ENCODE peak calls at places on chromosomes 4 and X, in nine cellular contexts. O is pancreas; H is fibroblast of lung; J is CD8-positive, alpha-beta T cell; C is lung; I is cardiac muscle cell; D is ovary; B is heart right ventricle; P is colonic mucosa. X is an unnamed sample.

GRCh38 chr4:63788271-63788670 is 621.0 kb downstream of the TECRL start:
- DNase-seq in O (no peak), H (no peak), J (no peak), C (no peak), I (peak; percentile 3), D (no peak), B (no peak), P (no peak), X (no peak)

GRCh38 chr4:185232370-185232769 is 23.0 kb downstream of the SNX25 start:
- DNase-seq in O (no peak), H (peak; percentile 64), J (no peak), C (no peak), I (no peak), D (no peak), B (no peak), P (no peak), X (no peak)

GRCh38 chrX:4944767-4945166 is 1231.3 kb upstream of the PRKX start:
- DNase-seq in O (no peak), H (no peak), J (no peak), C (no peak), I (no peak), D (no peak), B (no peak), P (no peak), X (no peak)

GRCh38 chr4:169658970-169659735 is 38.8 kb downstream of the CLCN3 start:
- DNase-seq in O (no peak), H (no peak), J (no peak), C (no peak), I (no peak), D (no peak), B (no peak), P (no peak), X (no peak)

GRCh38 chrX:152451731-152451980 is 541 bp upstream of the GABRA3 start:
- DNase-seq in O (no peak), H (no peak), J (no peak), C (no peak), I (no peak), D (no peak), B (no peak), P (no peak), X (no peak)

GRCh38 chr4:38290360-38290759 is 330.2 kb downstream of the PTTG2 start:
- DNase-seq in O (no peak), H (peak; percentile 87), J (no peak), C (no peak), I (peak; percentile 68), D (no peak), B (no peak), P (no peak), X (peak; percentile 11)

GRCh38 chr4:178784491-178784890 is 1342.3 kb upstream of the AGA start:
- DNase-seq in O (no peak), H (peak; percentile 9), J (no peak), C (no peak), I (no peak), D (no peak), B (no peak), P (no peak), X (no peak)

GRCh38 chr4:54882616-54883015 is 224.9 kb downstream of the KIT start:
- DNase-seq in O (no peak), H (peak; percentile 15), J (no peak), C (no peak), I (peak; percentile 13), D (no peak), B (no peak), P (no peak), X (no peak)

GRCh38 chr4:23213198-23213597 is 520.5 kb downstream of the GBA3 start:
- DNase-seq in O (no peak), H (peak; percentile 69), J (no peak), C (no peak), I (no peak), D (no peak), B (no peak), P (no peak), X (no peak)

GRCh38 chr4:6568148-6568547 is 6.8 kb upstream of the MAN2B2 start:
- DNase-seq in O (no peak), H (no peak), J (no peak), C (no peak), I (no peak), D (no peak), B (no peak), P (no peak), X (no peak)
- H3K27me3 ChIP-seq in O (peaks cover 2% of the 10 kb centered on the region), H (peaks cover 19% of the 10 kb centered on the region), J (peaks cover 12% of the 10 kb centered on the region), C (no peaks in the 10 kb centered on the region), I (peaks cover 48% of the 10 kb centered on the region), D (no peaks in the 10 kb centered on the region), B (peaks cover 39% of the 10 kb centered on the region), P (peaks cover 16% of the 10 kb centered on the region), X (peaks cover 39% of the 10 kb centered on the region)

GRCh38 chr4:105634402-105634801 is 74.1 kb downstream of the INTS12 start:
- DNase-seq in O (no peak), H (no peak), J (no peak), C (no peak), I (no peak), D (no peak), B (no peak), P (no peak), X (no peak)
- H3K27ac ChIP-seq in O (no peak overlapping the region), H (no peak overlapping the region), J (no peak overlapping the region), C (no peak overlapping the region), I (peak overlapping the region; percentile 49), D (no peak overlapping the region), B (peak overlapping the region; percentile 68), P (no peak overlapping the region), X (no peak overlapping the region)

DNA sequence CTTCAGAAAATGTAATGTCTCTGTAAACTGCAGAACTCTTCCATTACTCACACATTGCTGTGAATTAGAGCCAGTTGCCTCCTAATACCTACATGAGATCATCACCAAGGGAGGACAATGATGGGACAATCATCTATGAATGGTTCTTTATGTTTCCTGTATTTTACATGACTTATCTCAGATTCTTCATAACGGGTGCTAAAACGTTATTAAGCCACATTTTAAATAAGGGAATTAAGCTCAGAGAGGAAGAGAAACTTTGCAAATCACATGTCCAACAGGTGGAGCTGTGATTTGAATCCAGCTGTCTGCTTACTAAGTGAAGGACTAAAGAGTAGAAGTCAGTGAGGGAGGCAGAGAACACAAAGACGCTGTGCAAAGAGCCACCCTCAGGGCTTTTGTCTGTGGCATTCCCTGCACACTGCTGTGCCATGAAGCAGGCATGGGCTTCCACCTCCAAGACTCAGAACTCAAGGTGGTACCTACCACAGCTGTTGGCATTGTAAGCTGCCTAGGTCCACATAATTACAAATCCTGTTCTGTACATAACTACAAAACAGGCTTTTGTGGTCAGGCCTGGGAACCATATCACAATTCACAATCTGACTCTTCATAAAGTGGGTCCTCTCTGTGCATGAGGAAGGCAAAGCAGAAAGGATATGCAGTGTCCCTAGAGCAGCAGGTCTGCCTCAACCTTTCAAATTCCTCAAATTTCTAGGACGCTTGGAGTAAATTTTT is 12.8 kb downstream of the TBC1D9 start:
- DNase-seq in O (no peak), H (peak; percentile 54), J (no peak), C (no peak), I (no peak), D (no peak), B (no peak), P (no peak), X (no peak)
- TF ChIP-seq CTCF in O (no peak), H (no peak), J (no peak), C (no peak), I (no peak), D (no peak), B (no peak), P (peak; percentile 23), X (peak; percentile 31)

GRCh38 chr4:1061747-1062146 is 50.3 kb downstream of the FGFRL1 start:
- DNase-seq in O (no peak), H (no peak), J (no peak), C (no peak), I (no peak), D (peak; percentile 5), B (no peak), P (no peak), X (no peak)
- H3K27me3 ChIP-seq in O (no peaks in the 10 kb centered on the region), H (peaks cover 25% of the 10 kb centered on the region), J (no peaks in the 10 kb centered on the region), C (peaks cover 3% of the 10 kb centered on the region), I (peaks cover 30% of the 10 kb centered on the region), D (no peaks in the 10 kb centered on the region), B (peaks cover 74% of the 10 kb centered on the region), P (peaks cover under 1% of the 10 kb centered on the region), X (peaks cover 53% of the 10 kb centered on the region)

DNA sequence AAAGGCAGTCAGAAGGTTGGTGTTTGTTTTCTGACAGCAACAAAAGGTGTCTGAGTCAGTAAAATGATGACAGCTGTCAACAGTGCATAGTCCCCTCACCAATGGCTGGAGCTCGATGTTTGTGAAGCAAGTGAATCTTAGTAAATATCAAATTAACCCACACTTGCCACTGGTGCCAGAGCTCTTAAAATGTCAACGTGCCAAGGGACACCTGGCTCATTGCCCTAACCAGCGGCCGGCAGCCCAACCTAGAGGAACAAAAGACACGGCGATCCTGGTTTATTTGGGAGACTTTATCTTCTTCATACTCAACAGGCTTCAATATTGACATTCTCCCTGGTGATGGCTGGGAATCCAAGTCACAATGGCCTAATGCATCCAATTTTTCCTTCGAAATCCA is 143.4 kb downstream of the CPEB2 start:
- DNase-seq in O (no peak), H (no peak), J (no peak), C (no peak), I (no peak), D (no peak), B (no peak), P (no peak), X (no peak)
- H3K27ac ChIP-seq in O (no peak overlapping the region), H (no peak overlapping the region), J (no peak overlapping the region), C (no peak overlapping the region), I (no peak overlapping the region), D (no peak overlapping the region), B (no peak overlapping the region), P (no peak overlapping the region), X (no peak overlapping the region)

GRCh38 chrX:37302569-37302968 is 46.6 kb upstream of the PRRG1 start:
- DNase-seq in O (no peak), H (peak; percentile 6), J (no peak), C (no peak), I (peak; percentile 68), D (no peak), B (peak; percentile 8), P (no peak), X (no peak)
- TF ChIP-seq CTCF in O (no peak), H (peak; percentile 5), J (no peak), C (peak; percentile 12), I (peak; percentile 45), D (no peak), B (peak; percentile 29), P (no peak), X (peak; percentile 46)

GRCh38 chr4:105895324-105895608 is at the start of gene NPNT:
- DNase-seq in O (peak; percentile 85), H (peak; percentile 4), J (no peak), C (peak; percentile 58), I (no peak), D (no peak), B (peak; percentile 13), P (no peak), X (no peak)

GRCh38 chr4:105896984-105897760 is 1.9 kb downstream of the NPNT start:
- DNase-seq in O (no peak), H (no peak), J (no peak), C (no peak), I (no peak), D (no peak), B (no peak), P (no peak), X (no peak)

GRCh38 chr4:105894570-105895323 is 524 bp upstream of the NPNT start:
- DNase-seq in O (no peak), H (peak; percentile 30), J (no peak), C (peak; percentile 57), I (peak; percentile 33), D (no peak), B (peak; percentile 9), P (peak; percentile 66), X (no peak)

GRCh38 chr4:105896461-105896939 is 1.2 kb downstream of the NPNT start:
- DNase-seq in O (no peak), H (no peak), J (no peak), C (no peak), I (no peak), D (no peak), B (no peak), P (peak; percentile 58), X (no peak)

GRCh38 chr4:105895609-105896460 is 564 bp downstream of the NPNT start:
- DNase-seq in O (peak; percentile 81), H (peak; percentile 2), J (no peak), C (peak; percentile 45), I (peak; percentile 3), D (no peak), B (peak; percentile 14), P (peak; percentile 60), X (no peak)
- H3K27me3 ChIP-seq in O (no peaks in the 10 kb centered on the region), H (peaks cover 40% of the 10 kb centered on the region), J (peaks cover 7% of the 10 kb centered on the region), C (no peaks in the 10 kb centered on the region), I (peaks cover 90% of the 10 kb centered on the region), D (no peaks in the 10 kb centered on the region), B (peaks cover 25% of the 10 kb centered on the region), P (no peaks in the 10 kb centered on the region), X (peaks cover 46% of the 10 kb centered on the region)